ENCODE peak calls at places on chromosomes 2 and 18, in five cellular contexts. Y is IMR-90, Q is HepG2, V is K562, S is H1. X is an unnamed sample.

GRCh38 chr2:144370937-144371584 is 148.9 kb downstream of the ZEB2 start:
- DNase-seq in V (peak; percentile 30), S (no peak), Y (peak; percentile 77), Q (peak; percentile 40), X (no peak)

GRCh38 chr2:237996041-237996593 is 29.3 kb downstream of the UBE2F start:
- DNase-seq in Y (peak; percentile 84), S (no peak), Q (no peak), V (no peak), X (no peak)

GRCh38 chr2:54208364-54209240 is 47.4 kb downstream of the TSPYL6 start:
- DNase-seq in S (no peak), Y (peak; percentile 71), Q (peak; percentile 29), V (no peak), X (no peak)

GRCh38 chr18:6920099-6920955 is 190.8 kb downstream of the ARHGAP28 start:
- DNase-seq in S (peak; percentile 87), Y (peak; percentile 68), Q (peak; percentile 61), V (peak; percentile 44), X (peak; percentile 13)

GRCh38 chr2:106197878-106198277 is 3.8 kb upstream of the UXS1 start:
- DNase-seq in Q (peak; percentile 93), V (no peak), Y (peak; percentile 92), S (no peak), X (no peak)

GRCh38 chr18:65567372-65567771 is 183.4 kb upstream of the CDH7 start:
- DNase-seq in Y (no peak), S (no peak), V (no peak), Q (peak; percentile 7), X (no peak)

GRCh38 chr18:62331581-62332436 is 6.7 kb downstream of the TNFRSF11A start:
- DNase-seq in Q (no peak), Y (peak; percentile 75), V (no peak), S (peak; percentile 30), X (no peak)

GRCh38 chr2:149579972-149580882 is 7.3 kb downstream of the MMADHC start:
- DNase-seq in S (no peak), Y (peak; percentile 63), Q (no peak), V (no peak), X (no peak)

GRCh38 chr2:182456784-182457183 is 29.9 kb upstream of the PDE1A start:
- DNase-seq in S (no peak), V (no peak), Y (peak; percentile 57), Q (no peak), X (no peak)

GRCh38 chr18:57437782-57438668 is 2.9 kb downstream of the ONECUT2 start:
- DNase-seq in V (no peak), Y (peak; percentile 26), Q (peak; percentile 75), S (peak; percentile 88), X (peak; percentile 49)

GRCh38 chr18:12255626-12256026 is 1.5 kb downstream of the CIDEA start:
- DNase-seq in V (no peak), S (no peak), Y (peak; percentile 42), Q (peak; percentile 35), X (no peak)

GRCh38 chr2:180191352-180192124 is 184.4 kb upstream of the CWC22 start:
- DNase-seq in V (no peak), S (no peak), Y (peak; percentile 24), Q (no peak), X (no peak)

GRCh38 chr2:215498411-215498810 is 62.5 kb upstream of the FN1 start:
- DNase-seq in Y (no peak), Q (peak; percentile 84), V (no peak), S (no peak), X (peak; percentile 14)

GRCh38 chr18:58635891-58636290 is 7.0 kb upstream of the ALPK2 start:
- DNase-seq in V (no peak), Q (no peak), S (no peak), Y (peak; percentile 80), X (peak; percentile 49)

GRCh38 chr2:238458641-238459040 is 31.9 kb downstream of the ASB1 start:
- DNase-seq in V (no peak), Q (no peak), S (no peak), Y (no peak), X (no peak)

GRCh38 chr2:128280901-128281321 is 37.8 kb downstream of the HS6ST1 start:
- DNase-seq in S (no peak), V (no peak), Y (no peak), Q (no peak), X (no peak)

GRCh38 chr2:1995987-1996386 is 251.7 kb upstream of the PXDN start:
- DNase-seq in Q (no peak), Y (no peak), V (no peak), S (no peak), X (no peak)

GRCh38 chr2:46097714-46098480 is 199.3 kb upstream of the EPAS1 start:
- DNase-seq in Y (peak; percentile 100), V (no peak), S (no peak), Q (peak; percentile 40), X (peak; percentile 76)

GRCh38 chr2:40716879-40717278 is 265.0 kb upstream of the SLC8A1 start:
- DNase-seq in Y (peak; percentile 81), S (no peak), Q (no peak), V (no peak), X (peak; percentile 49)

GRCh38 chr2:15782769-15783294 is 157.5 kb upstream of the MYCN start:
- DNase-seq in S (no peak), Y (no peak), Q (no peak), V (no peak), X (no peak)

GRCh38 chr18:7870855-7871254 is 303.7 kb downstream of the PTPRM start:
- DNase-seq in S (no peak), V (no peak), Y (peak; percentile 14), Q (no peak), X (peak; percentile 26)

GRCh38 chr2:23556929-23557328 is 171.9 kb downstream of the KLHL29 start:
- DNase-seq in Q (no peak), S (no peak), V (no peak), Y (no peak), X (no peak)

GRCh38 chr2:217685255-217685605 is 317.6 kb downstream of the TNS1 start:
- DNase-seq in V (no peak), S (no peak), Q (peak; percentile 65), Y (peak; percentile 95), X (peak; percentile 60)

DNA sequence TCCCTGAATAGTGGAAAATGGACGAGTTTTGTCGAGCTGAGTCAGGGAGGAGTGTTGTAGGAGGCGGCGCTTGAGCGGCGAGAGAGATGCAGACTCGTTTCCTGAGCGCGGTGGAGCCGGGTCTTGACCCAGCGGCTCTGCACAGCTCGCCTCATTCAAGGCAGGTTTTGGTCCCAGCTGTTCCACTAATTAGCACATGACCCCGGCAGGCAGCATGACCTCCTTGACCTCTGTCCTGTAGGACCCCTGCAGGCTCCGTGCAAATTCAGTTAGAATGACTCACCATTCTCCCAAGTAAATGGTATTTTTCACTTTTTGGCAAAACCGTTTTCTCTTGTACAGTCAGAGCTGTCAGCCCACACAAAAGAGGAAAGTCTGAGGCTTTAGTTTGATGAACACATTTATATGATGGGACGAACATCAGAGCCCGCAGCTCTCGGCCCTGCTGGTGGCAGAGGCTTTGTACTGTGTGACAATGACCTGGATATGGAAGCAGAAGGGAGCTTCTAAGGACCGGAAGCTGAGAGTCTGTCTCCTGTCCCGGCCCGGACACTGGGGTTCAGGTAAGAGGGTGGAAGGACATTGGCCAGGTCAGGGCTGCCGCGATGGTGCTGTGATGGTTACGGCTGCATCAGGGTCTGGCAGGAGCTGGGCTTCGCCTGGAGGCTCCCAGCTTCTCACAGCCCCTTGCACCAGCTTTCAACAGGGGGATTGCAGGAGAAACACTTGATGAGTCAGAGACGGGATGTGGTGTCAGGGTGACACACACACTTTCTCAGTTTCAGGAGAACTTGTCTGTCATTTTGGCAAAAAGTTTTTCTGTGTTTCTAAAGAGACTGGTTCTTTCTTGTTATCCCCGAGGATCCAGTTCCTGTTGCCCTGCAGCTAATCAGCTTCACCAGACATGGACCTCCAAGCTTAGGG is 29.9 kb upstream of the ALKAL2 start:
- DNase-seq in S (no peak), V (no peak), Y (peak; percentile 10), Q (no peak), X (no peak)
- TF ChIP-seq RFX5 in S (no peak), V (no peak), Y (no peak), Q (no peak), X (no peak)

GRCh38 chr2:101063352-101063751 is 61.3 kb downstream of the RPL31 start:
- DNase-seq in V (no peak), Y (no peak), S (no peak), Q (peak; percentile 25), X (no peak)

GRCh38 chr2:101064505-101064867 is 62.4 kb downstream of the RPL31 start:
- DNase-seq in V (no peak), Y (no peak), Q (no peak), S (no peak), X (no peak)

GRCh38 chr2:101064868-101065549 is 62.9 kb downstream of the RPL31 start:
- DNase-seq in Y (peak; percentile 41), S (no peak), V (no peak), Q (peak; percentile 98), X (peak; percentile 87)

GRCh38 chr2:101063753-101064502 is 61.8 kb downstream of the RPL31 start:
- DNase-seq in Y (no peak), V (no peak), Q (no peak), S (no peak), X (no peak)
- H3K4me2 ChIP-seq in Y (no peak overlapping the region), V (no peak overlapping the region), Q (peak overlapping the region; percentile 87), S (no peak overlapping the region), X (peak overlapping the region; percentile 87)

GRCh38 chr18:32956591-32957310 is 183.9 kb upstream of the KLHL14 start:
- DNase-seq in Q (no peak), V (no peak), S (no peak), Y (peak; percentile 18), X (no peak)
- TF ChIP-seq MAFK in Q (no peak), V (no peak), S (no peak), Y (no peak), X (no peak)

DNA sequence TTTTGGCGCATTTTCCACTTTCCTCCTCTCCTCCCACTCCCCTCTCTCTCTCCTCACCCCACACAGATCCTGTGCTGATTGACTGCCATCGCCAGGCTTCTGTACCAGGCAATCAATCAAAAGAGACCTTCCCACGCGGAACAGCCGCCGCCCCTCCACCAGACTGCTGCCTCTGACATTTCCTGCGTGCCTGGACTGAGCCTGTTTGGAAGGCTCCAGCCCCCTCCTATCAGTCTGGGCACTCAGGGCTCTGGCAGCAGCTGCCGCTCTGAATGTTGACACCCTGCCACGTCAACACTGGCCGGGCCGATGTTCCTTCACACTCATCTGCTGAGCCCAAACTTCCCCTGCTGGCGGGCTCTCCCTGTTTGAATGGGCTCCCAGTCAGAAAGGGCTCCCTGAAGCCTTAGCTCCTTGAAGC is 467.7 kb downstream of the EPHA4 start:
- DNase-seq in V (no peak), S (peak; percentile 51), Q (no peak), Y (peak; percentile 64), X (no peak)
- TF ChIP-seq RFX5 in V (no peak), S (no peak), Q (no peak), Y (no peak), X (no peak)

GRCh38 chr2:223510713-223511112 is 91.4 kb downstream of the SCG2 start:
- DNase-seq in S (no peak), V (no peak), Y (no peak), Q (no peak), X (no peak)

GRCh38 chr2:223508372-223508771 is 93.8 kb downstream of the SCG2 start:
- DNase-seq in Y (no peak), Q (no peak), S (no peak), V (no peak), X (no peak)

GRCh38 chr2:223513771-223514455 is 88.2 kb downstream of the SCG2 start:
- DNase-seq in Q (no peak), V (no peak), S (no peak), Y (peak; percentile 34), X (peak; percentile 13)

GRCh38 chr2:223511168-223511567 is 91.0 kb downstream of the SCG2 start:
- DNase-seq in Q (no peak), S (no peak), V (no peak), Y (no peak), X (no peak)
- H3K4me2 ChIP-seq in Q (no peak overlapping the region), S (no peak overlapping the region), V (no peak overlapping the region), Y (no peak overlapping the region), X (no peak overlapping the region)